ENCODE peak calls at places on chromosomes 1 and 21, in six cellular contexts. S is neural progenitor cell; K is skeletal muscle cell; H is EL; T is NCI-H1105; P is activated CD4-positive, alpha-beta T cell treated with anti-CD3 and anti-CD28 coated beads, Interleukin-2, amount 10 ng/mL, durations not matched to agents 7 days and 5 days. N is an unnamed sample.

GRCh38 chr1:247415423-247416361 is at the start of gene NLRP3:
- DNase-seq in S (no peak), H (peak), P (peak), K (no peak), T (no peak), N (peak)

GRCh38 chr21:38170283-38170682 is 86.5 kb upstream of the KCNJ15 start:
- DNase-seq in K (no peak), S (peak), T (no peak), P (no peak), H (peak), N (no peak)

GRCh38 chr1:41221995-41222991 is 19.8 kb downstream of the SCMH1 start:
- DNase-seq in P (no peak), K (no peak), T (peak), H (no peak), S (no peak), N (no peak)

GRCh38 chr1:214552174-214552608 is 789 bp upstream of the PTPN14 start:
- DNase-seq in K (no peak), S (peak), P (no peak), T (no peak), H (peak), N (no peak)

GRCh38 chr1:155698382-155699038 is 9.6 kb downstream of the DAP3 start:
- DNase-seq in H (peak), S (no peak), P (no peak), K (no peak), T (no peak), N (no peak)

GRCh38 chr1:175332515-175332914 is 139.9 kb upstream of the KIAA0040 start:
- DNase-seq in H (no peak), S (no peak), P (no peak), K (no peak), T (no peak), N (no peak)

GRCh38 chr1:164662462-164662861 is 103.5 kb downstream of the PBX1 start:
- DNase-seq in H (no peak), T (no peak), K (no peak), P (no peak), S (peak), N (no peak)

GRCh38 chr1:116737020-116737854 is 17.0 kb upstream of the CD2 start:
- DNase-seq in S (peak), H (peak), P (peak), K (peak), T (peak), N (peak)

GRCh38 chr1:45423907-45424678 is 66.9 kb downstream of the TESK2 start:
- DNase-seq in S (no peak), T (no peak), P (no peak), H (no peak), K (no peak), N (no peak)

GRCh38 chr21:31974454-31974985 is 101.7 kb downstream of the HUNK start:
- DNase-seq in H (no peak), T (no peak), S (peak), K (no peak), P (peak), N (peak)

GRCh38 chr1:172107261-172107820 is 266.0 kb downstream of the DNM3 start:
- DNase-seq in P (no peak), K (no peak), T (no peak), S (no peak), H (no peak), N (no peak)

GRCh38 chr1:116020668-116021272 is 44.5 kb downstream of the SLC22A15 start:
- DNase-seq in H (peak), T (no peak), P (peak), S (peak), K (peak), N (peak)

GRCh38 chr1:98792123-98792522 is 130.6 kb downstream of the SNX7 start:
- DNase-seq in S (no peak), P (no peak), K (no peak), T (no peak), H (peak), N (no peak)

GRCh38 chr1:57633055-57633454 is 209.2 kb upstream of the DAB1 start:
- DNase-seq in P (no peak), H (no peak), S (no peak), T (no peak), K (no peak), N (no peak)

GRCh38 chr1:221263831-221264767 is 384.9 kb downstream of the HLX start:
- DNase-seq in P (peak), H (peak), S (peak), T (peak), K (peak), N (peak)

GRCh38 chr1:112904071-112904830 is 51.7 kb downstream of the SLC16A1 start:
- DNase-seq in T (no peak), P (peak), K (peak), H (peak), S (no peak), N (peak)

GRCh38 chr21:25944082-25944481 is 209.3 kb downstream of the GABPA start:
- DNase-seq in T (no peak), P (no peak), K (no peak), S (no peak), H (no peak), N (no peak)

GRCh38 chr1:12603224-12603623 is 14.8 kb downstream of the DHRS3 start:
- DNase-seq in S (no peak), T (no peak), P (no peak), K (no peak), H (no peak), N (no peak)

GRCh38 chr1:10779201-10779600 is 17.2 kb downstream of the CASZ1 start:
- DNase-seq in P (no peak), S (no peak), T (peak), K (no peak), H (no peak), N (peak)

GRCh38 chr21:41903559-41904351 is 24.6 kb upstream of the PRDM15 start:
- DNase-seq in T (no peak), S (no peak), P (no peak), H (no peak), K (no peak), N (peak)

GRCh38 chr1:9181176-9181906 is 52.4 kb upstream of the GPR157 start:
- DNase-seq in T (no peak), H (peak), P (peak), K (no peak), S (peak), N (peak)

GRCh38 chr1:76055987-76056386 is 18.6 kb upstream of the ST6GALNAC3 start:
- DNase-seq in H (no peak), S (no peak), P (no peak), K (no peak), T (no peak), N (no peak)

GRCh38 chr1:232596666-232597303 is 33.1 kb downstream of the SIPA1L2 start:
- DNase-seq in H (no peak), P (no peak), T (no peak), S (peak), K (no peak), N (no peak)

GRCh38 chr1:193685986-193686385 is 499.6 kb upstream of the B3GALT2 start:
- DNase-seq in K (no peak), P (no peak), H (no peak), S (no peak), T (no peak), N (peak)

GRCh38 chr1:234654002-234654733 is 44.2 kb upstream of the IRF2BP2 start:
- DNase-seq in H (no peak), K (no peak), S (no peak), P (no peak), T (no peak), N (no peak)

GRCh38 chr1:227265891-227266290 is 52.4 kb downstream of the CDC42BPA start:
- DNase-seq in S (no peak), P (no peak), H (no peak), K (no peak), T (no peak), N (no peak)

GRCh38 chr1:185441608-185442007 is 124.6 kb upstream of the IVNS1ABP start:
- DNase-seq in K (peak), T (no peak), H (peak), P (no peak), S (no peak), N (no peak)

GRCh38 chr1:21508580-21509350 is 458 bp upstream of the ALPL start:
- DNase-seq in T (no peak), H (peak), P (peak), K (no peak), S (peak), N (peak)

GRCh38 chr1:163168053-163168452 is 34.7 kb downstream of the RGS5 start:
- DNase-seq in H (peak), K (peak), S (no peak), T (no peak), P (no peak), N (no peak)

GRCh38 chr1:94865369-94865768 is 45.2 kb downstream of the SLC44A3 start:
- DNase-seq in S (no peak), K (peak), P (no peak), T (no peak), H (peak), N (no peak)

GRCh38 chr21:41953831-41954653 is at the start of gene C2CD2:
- DNase-seq in P (no peak), T (no peak), S (peak), K (peak), H (peak), N (peak)

GRCh38 chr1:113190930-113191329 is 117.9 kb downstream of the LRIG2 start:
- DNase-seq in T (no peak), K (no peak), H (no peak), S (no peak), P (no peak), N (no peak)

GRCh38 chr21:44883250-44883649 is 9.8 kb upstream of the PTTG1IP start:
- DNase-seq in H (no peak), P (no peak), S (no peak), K (no peak), T (no peak), N (no peak)

GRCh38 chr1:113191579-113192076 is 118.6 kb downstream of the LRIG2 start:
- DNase-seq in H (no peak), P (no peak), K (no peak), S (no peak), T (no peak), N (peak)

GRCh38 chr1:64171797-64172281 is 31.6 kb upstream of the UBE2U start:
- DNase-seq in H (peak), P (no peak), T (no peak), K (peak), S (no peak), N (peak)

GRCh38 chr1:162710349-162710748 is 78.1 kb downstream of the DDR2 start:
- DNase-seq in P (no peak), H (peak), T (no peak), S (no peak), K (no peak), N (no peak)

GRCh38 chr1:246317723-246318359 is 189.2 kb downstream of the SMYD3 start:
- DNase-seq in T (no peak), K (no peak), S (no peak), H (peak), P (no peak), N (no peak)

GRCh38 chr1:101262601-101263348 is 26.0 kb downstream of the S1PR1 start:
- DNase-seq in P (peak), S (no peak), T (no peak), K (no peak), H (no peak), N (peak)

GRCh38 chr1:26288311-26288941 is 8.5 kb downstream of the SH3BGRL3 start:
- DNase-seq in P (peak), T (no peak), H (no peak), K (no peak), S (no peak), N (peak)